ENCODE peak calls at places on chromosomes 1 and 21, in four cellular contexts. One of them, this sample, is unnamed.

GRCh38 chr21:41766883-41767605 is at the start of gene RIPK4:
- DNase-seq in heart left ventricle: no peak
- DNase-seq in HTR-8/SVneo: peak
- DNase-seq in fibroblast of lung: no peak
- DNase-seq in this sample: peak

GRCh38 chr1:63319069-63320023 is 3.0 kb upstream of the FOXD3 start:
- DNase-seq in heart left ventricle: no peak
- DNase-seq in HTR-8/SVneo: no peak
- DNase-seq in fibroblast of lung: peak
- DNase-seq in this sample: no peak

GRCh38 chr1:34360574-34360973 is 183.9 kb downstream of the C1orf94 start:
- DNase-seq in heart left ventricle: no peak
- DNase-seq in HTR-8/SVneo: peak
- DNase-seq in fibroblast of lung: no peak
- DNase-seq in this sample: no peak

GRCh38 chr1:226572325-226572726 is 23.8 kb downstream of the STUM start:
- DNase-seq in heart left ventricle: no peak
- DNase-seq in HTR-8/SVneo: no peak
- DNase-seq in fibroblast of lung: no peak
- DNase-seq in this sample: no peak

GRCh38 chr1:114154146-114154962 is 685 bp upstream of the SYT6 start:
- DNase-seq in heart left ventricle: no peak
- DNase-seq in HTR-8/SVneo: no peak
- DNase-seq in fibroblast of lung: peak
- DNase-seq in this sample: peak

GRCh38 chr1:236156512-236157208 is 14.3 kb downstream of the GPR137B start:
- DNase-seq in heart left ventricle: no peak
- DNase-seq in HTR-8/SVneo: no peak
- DNase-seq in fibroblast of lung: no peak
- DNase-seq in this sample: no peak

GRCh38 chr1:41479000-41479807 is 5.3 kb downstream of the EDN2 start:
- DNase-seq in heart left ventricle: peak
- DNase-seq in HTR-8/SVneo: no peak
- DNase-seq in fibroblast of lung: peak
- DNase-seq in this sample: peak

GRCh38 chr1:2082064-2082463 is 31.9 kb downstream of the PRKCZ start:
- DNase-seq in heart left ventricle: no peak
- DNase-seq in HTR-8/SVneo: no peak
- DNase-seq in fibroblast of lung: no peak
- DNase-seq in this sample: no peak

GRCh38 chr1:115092214-115092613 is 2.9 kb upstream of the TSPAN2 start:
- DNase-seq in heart left ventricle: no peak
- DNase-seq in HTR-8/SVneo: no peak
- DNase-seq in fibroblast of lung: no peak
- DNase-seq in this sample: no peak

GRCh38 chr1:149885364-149886111 is 13.8 kb upstream of the BOLA1 start:
- DNase-seq in heart left ventricle: peak
- DNase-seq in HTR-8/SVneo: no peak
- DNase-seq in fibroblast of lung: peak
- DNase-seq in this sample: peak

GRCh38 chr1:184499626-184500025 is 112.8 kb downstream of the C1orf21 start:
- DNase-seq in heart left ventricle: no peak
- DNase-seq in HTR-8/SVneo: no peak
- DNase-seq in fibroblast of lung: no peak
- DNase-seq in this sample: no peak

GRCh38 chr1:14113841-14114567 is 414.0 kb downstream of the PRDM2 start:
- DNase-seq in heart left ventricle: peak
- DNase-seq in HTR-8/SVneo: peak
- DNase-seq in fibroblast of lung: peak
- DNase-seq in this sample: peak

GRCh38 chr1:231896806-231897205 is 270.2 kb downstream of the DISC1 start:
- DNase-seq in heart left ventricle: no peak
- DNase-seq in HTR-8/SVneo: no peak
- DNase-seq in fibroblast of lung: no peak
- DNase-seq in this sample: no peak

GRCh38 chr1:54007613-54008012 is 10.4 kb downstream of the LDLRAD1 start:
- DNase-seq in heart left ventricle: no peak
- DNase-seq in HTR-8/SVneo: no peak
- DNase-seq in fibroblast of lung: no peak
- DNase-seq in this sample: no peak

GRCh38 chr1:91564888-91565700 is 64.4 kb downstream of the CDC7 start:
- DNase-seq in heart left ventricle: no peak
- DNase-seq in HTR-8/SVneo: no peak
- DNase-seq in fibroblast of lung: peak
- DNase-seq in this sample: no peak

GRCh38 chr21:16460936-16461335 is 731.2 kb downstream of the USP25 start:
- DNase-seq in heart left ventricle: no peak
- DNase-seq in HTR-8/SVneo: no peak
- DNase-seq in fibroblast of lung: no peak
- DNase-seq in this sample: no peak

GRCh38 chr21:15624646-15625045 is 105.1 kb upstream of the USP25 start:
- DNase-seq in heart left ventricle: no peak
- DNase-seq in HTR-8/SVneo: no peak
- DNase-seq in fibroblast of lung: no peak
- DNase-seq in this sample: no peak

GRCh38 chr1:10424034-10424433 is 6.2 kb upstream of the CENPS start:
- DNase-seq in heart left ventricle: no peak
- DNase-seq in HTR-8/SVneo: no peak
- DNase-seq in fibroblast of lung: peak
- DNase-seq in this sample: no peak

GRCh38 chr1:205504311-205505075 is at the start of gene CDK18:
- DNase-seq in heart left ventricle: peak
- DNase-seq in HTR-8/SVneo: peak
- DNase-seq in fibroblast of lung: peak
- DNase-seq in this sample: peak

GRCh38 chr1:94677714-94678113 is 136.2 kb upstream of the F3 start:
- DNase-seq in heart left ventricle: no peak
- DNase-seq in HTR-8/SVneo: no peak
- DNase-seq in fibroblast of lung: no peak
- DNase-seq in this sample: no peak

GRCh38 chr1:204072951-204073836 is at the start of gene SOX13:
- DNase-seq in heart left ventricle: peak
- DNase-seq in HTR-8/SVneo: peak
- DNase-seq in fibroblast of lung: peak
- DNase-seq in this sample: peak

This sample was measured in astrocyte of the hippocampus.